ENCODE peak calls at places on chromosomes 4 and X, in nine cellular contexts. L, F, V, M, E, J, D, C and U are unnamed samples.
A peak's percentile ranks its signal among the peaks of the same experiment; 100 is the strongest.

GRCh38 chr4:127470290-127470809 is 162.4 kb upstream of the INTU start:
- DNase-seq in L (no peak), F (no peak), V (no peak), M (no peak), E (no peak), J (no peak), D (no peak), C (no peak), U (no peak)

GRCh38 chrX:8748855-8749254 is 16.9 kb upstream of the ANOS1 start:
- DNase-seq in L (peak; percentile 7), F (no peak), V (peak; percentile 43), M (peak; percentile 40), E (no peak), J (peak; percentile 6), D (peak; percentile 42), C (no peak), U (peak; percentile 49)

GRCh38 chrX:151458824-151459223 is 61.8 kb downstream of the VMA21 start:
- DNase-seq in L (no peak), F (no peak), V (no peak), M (no peak), E (no peak), J (no peak), D (no peak), C (no peak), U (no peak)

GRCh38 chr4:148881860-148882643 is 439.8 kb upstream of the NR3C2 start:
- DNase-seq in L (no peak), F (no peak), V (no peak), M (no peak), E (no peak), J (no peak), D (no peak), C (no peak), U (no peak)

GRCh38 chr4:24770111-24770584 is 25.2 kb upstream of the SOD3 start:
- DNase-seq in L (peak; percentile 53), F (no peak), V (no peak), M (peak; percentile 40), E (no peak), J (no peak), D (peak; percentile 57), C (no peak), U (no peak)

GRCh38 chr4:74873545-74874295 is 59.2 kb upstream of the PARM1 start:
- DNase-seq in L (no peak), F (no peak), V (no peak), M (peak; percentile 24), E (no peak), J (peak; percentile 28), D (no peak), C (no peak), U (no peak)

GRCh38 chrX:8254386-8254785 is 83.3 kb upstream of the VCX2 start:
- DNase-seq in L (no peak), F (no peak), V (no peak), M (no peak), E (no peak), J (no peak), D (no peak), C (no peak), U (no peak)

GRCh38 chrX:53312946-53313745 is 31.8 kb upstream of the IQSEC2 start:
- DNase-seq in L (peak; percentile 66), F (peak; percentile 82), V (peak; percentile 70), M (peak; percentile 77), E (no peak), J (peak; percentile 39), D (no peak), C (peak; percentile 49), U (peak; percentile 32)

GRCh38 chr4:38765391-38765790 is 17.4 kb downstream of the TLR10 start:
- DNase-seq in L (no peak), F (no peak), V (no peak), M (no peak), E (no peak), J (no peak), D (no peak), C (no peak), U (no peak)